ENCODE peak calls at places on chromosome 6, in six cellular contexts. T is GM23338, J is heart left ventricle, X is PC-3, Q is psoas muscle, L is astrocyte. Y is an unnamed sample.

GRCh38 chr6:150241751-150242150 is 98.9 kb downstream of the PPP1R14C start:
- DNase-seq in T (no peak), J (no peak), X (no peak), Q (no peak), L (no peak), Y (no peak)

GRCh38 chr6:130713144-130713543 is 114.1 kb upstream of the SMLR1 start:
- DNase-seq in J (no peak), Q (no peak), T (peak; percentile 94), X (no peak), L (no peak), Y (no peak)

GRCh38 chr6:141403827-141404226 is 728.9 kb upstream of the GJE1 start:
- DNase-seq in X (no peak), Q (no peak), T (no peak), J (no peak), L (no peak), Y (no peak)

GRCh38 chr6:155399062-155399746 is 56.4 kb downstream of the NOX3 start:
- DNase-seq in Q (no peak), T (no peak), J (no peak), X (no peak), L (no peak), Y (no peak)

GRCh38 chr6:56594699-56595098 is 48.0 kb downstream of the DST start:
- DNase-seq in L (no peak), T (no peak), X (no peak), J (no peak), Q (no peak), Y (no peak)

GRCh38 chr6:144346719-144347446 is 61.7 kb downstream of the UTRN start:
- DNase-seq in J (peak; percentile 40), T (no peak), L (peak; percentile 82), X (peak; percentile 73), Q (no peak), Y (no peak)

GRCh38 chr6:70222350-70222749 is 80.5 kb downstream of the COL9A1 start:
- DNase-seq in J (no peak), X (no peak), Q (no peak), L (no peak), T (no peak), Y (no peak)

GRCh38 chr6:36170704-36171103 is 25.8 kb upstream of the BRPF3 start:
- DNase-seq in X (no peak), T (no peak), J (no peak), Q (no peak), L (no peak), Y (no peak)

GRCh38 chr6:119626884-119627619 is 277.5 kb upstream of the MAN1A1 start:
- DNase-seq in T (no peak), L (peak; percentile 27), X (peak; percentile 82), J (no peak), Q (no peak), Y (no peak)

GRCh38 chr6:156980948-156981347 is 203.8 kb downstream of the ARID1B start:
- DNase-seq in Q (no peak), T (no peak), J (no peak), X (no peak), L (no peak), Y (no peak)

GRCh38 chr6:158050955-158051354 is 69.3 kb downstream of the SYNJ2 start:
- DNase-seq in X (no peak), T (no peak), Q (no peak), L (no peak), J (no peak), Y (no peak)

GRCh38 chr6:18119236-18119635 is 3.2 kb downstream of the NHLRC1 start:
- DNase-seq in L (no peak), Q (no peak), T (no peak), X (no peak), J (no peak), Y (no peak)

GRCh38 chr6:161079566-161080262 is 88.1 kb downstream of the MAP3K4 start:
- DNase-seq in L (peak; percentile 92), X (peak; percentile 73), T (no peak), J (peak; percentile 55), Q (no peak), Y (peak; percentile 56)

GRCh38 chr6:15462717-15463525 is 199.9 kb downstream of the DTNBP1 start:
- DNase-seq in T (no peak), Q (no peak), L (peak; percentile 77), J (no peak), X (peak; percentile 39), Y (no peak)

GRCh38 chr6:129203190-129203900 is 320.4 kb downstream of the LAMA2 start:
- DNase-seq in X (no peak), Q (no peak), J (no peak), L (peak; percentile 60), T (no peak), Y (no peak)

GRCh38 chr6:108831104-108831503 is 17.1 kb upstream of the ARMC2 start:
- DNase-seq in J (no peak), T (no peak), Q (no peak), X (no peak), L (no peak), Y (no peak)
- H3K27me3 ChIP-seq in J (no peaks in the 10 kb centered on the region), T (no peaks in the 10 kb centered on the region), Q (no peaks in the 10 kb centered on the region), X (no peaks in the 10 kb centered on the region), L (no peaks in the 10 kb centered on the region), Y (no peaks in the 10 kb centered on the region)

DNA sequence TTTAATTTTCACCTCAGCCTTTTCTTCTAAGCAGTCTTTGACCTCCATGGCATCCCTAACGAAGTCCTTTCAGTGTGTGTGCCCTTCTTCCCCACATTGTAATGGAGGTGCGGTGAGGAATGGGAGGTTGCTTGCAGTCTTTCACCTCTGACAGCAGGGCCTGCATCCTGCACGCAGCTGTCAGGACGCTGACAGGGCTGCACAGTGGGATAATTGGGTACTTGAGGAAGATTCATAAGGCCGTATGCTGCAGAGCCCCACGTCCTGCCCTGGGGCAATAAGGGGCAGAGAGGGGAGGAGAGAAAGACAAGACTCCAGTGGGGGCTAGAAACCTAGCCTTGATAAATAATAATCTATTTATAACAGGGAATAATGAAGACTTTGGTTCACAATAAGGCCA is 184.7 kb downstream of the SAMD5 start:
- DNase-seq in X (no peak), T (no peak), J (no peak), L (no peak), Q (no peak), Y (no peak)
- H3K27me3 ChIP-seq in X (no peaks in the 10 kb centered on the region), T (no peaks in the 10 kb centered on the region), J (no peaks in the 10 kb centered on the region), L (no peaks in the 10 kb centered on the region), Q (no peaks in the 10 kb centered on the region), Y (no peaks in the 10 kb centered on the region)

GRCh38 chr6:107820571-107821261 is 3.4 kb downstream of the SCML4 start:
- DNase-seq in J (no peak), X (no peak), T (no peak), Q (no peak), L (peak; percentile 17), Y (no peak)
- H3K27me3 ChIP-seq in J (no peaks in the 10 kb centered on the region), X (peaks cover 42% of the 10 kb centered on the region), T (no peaks in the 10 kb centered on the region), Q (no peaks in the 10 kb centered on the region), L (peaks cover 16% of the 10 kb centered on the region), Y (no peaks in the 10 kb centered on the region)

GRCh38 chr6:98834060-98835031 is at the start of gene POU3F2:
- DNase-seq in X (peak; percentile 61), T (peak; percentile 98), L (peak; percentile 98), J (peak; percentile 62), Q (peak; percentile 60), Y (peak; percentile 45)
- H3K27me3 ChIP-seq in X (peaks cover 90% of the 10 kb centered on the region), T (peaks cover 96% of the 10 kb centered on the region), L (peaks cover 62% of the 10 kb centered on the region), J (peaks cover 86% of the 10 kb centered on the region), Q (no peaks in the 10 kb centered on the region), Y (peaks cover 86% of the 10 kb centered on the region)

GRCh38 chr6:10384719-10385511 is 30.0 kb downstream of the TFAP2A start:
- DNase-seq in X (no peak), Q (no peak), L (no peak), T (peak; percentile 43), J (no peak), Y (no peak)

GRCh38 chr6:10384333-10384718 is 30.5 kb downstream of the TFAP2A start:
- DNase-seq in Q (no peak), J (no peak), X (no peak), T (no peak), L (no peak), Y (no peak)

GRCh38 chr6:10382728-10383127 is 32.1 kb downstream of the TFAP2A start:
- DNase-seq in Q (no peak), J (no peak), L (no peak), X (no peak), T (no peak), Y (no peak)

GRCh38 chr6:10383312-10384063 is 31.4 kb downstream of the TFAP2A start:
- DNase-seq in J (no peak), X (peak; percentile 57), L (no peak), T (peak; percentile 50), Q (peak; percentile 14), Y (no peak)

DNA sequence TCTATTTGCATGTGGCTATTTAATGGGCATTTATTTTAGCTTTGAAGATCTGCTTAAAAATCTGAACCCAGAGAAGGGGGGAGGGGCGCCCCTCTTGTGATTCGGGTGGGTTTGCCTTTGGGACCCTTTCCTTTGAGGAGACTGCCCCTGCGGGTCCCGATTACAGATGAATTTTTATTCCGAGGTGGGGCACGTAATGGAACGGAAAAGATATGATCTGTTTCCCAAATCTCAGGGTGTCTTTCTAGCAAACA is 30.9 kb downstream of the TFAP2A start:
- DNase-seq in J (no peak), Q (no peak), X (no peak), L (no peak), T (no peak), Y (no peak)
- H3K27me3 ChIP-seq in J (peaks cover 88% of the 10 kb centered on the region), Q (peaks cover 7% of the 10 kb centered on the region), X (no peaks in the 10 kb centered on the region), L (peaks cover 86% of the 10 kb centered on the region), T (peaks cover 100% of the 10 kb centered on the region), Y (peaks cover 68% of the 10 kb centered on the region)

GRCh38 chr6:227812-228338 is 64.4 kb upstream of the DUSP22 start:
- DNase-seq in Q (no peak), J (no peak), T (no peak), X (no peak), L (no peak), Y (no peak)
- H3K27me3 ChIP-seq in Q (no peaks in the 10 kb centered on the region), J (no peaks in the 10 kb centered on the region), T (no peaks in the 10 kb centered on the region), X (no peaks in the 10 kb centered on the region), L (no peaks in the 10 kb centered on the region), Y (no peaks in the 10 kb centered on the region)

Y was measured in effector memory CD4-positive, alpha-beta T cell.